ENCODE peak calls at places on chromosomes 11 and 22, in six cellular contexts. V is PC-3, X is dorsolateral prefrontal cortex, U is lower lobe of right lung, T is ovary, B is A673. O is an unnamed sample.

GRCh38 chr22:27919943-27920755 is 1.1 kb upstream of the PITPNB start:
- DNase-seq in V (peak; percentile 9), X (no peak), U (no peak), T (peak; percentile 20), B (peak; percentile 56), O (peak; percentile 33)

GRCh38 chr11:93330446-93330984 is at the start of gene DEUP1:
- DNase-seq in V (peak; percentile 22), X (no peak), U (peak; percentile 66), T (peak; percentile 45), B (peak; percentile 44), O (peak; percentile 47)

GRCh38 chr11:86041975-86042378 is 26.9 kb downstream of the PICALM start:
- DNase-seq in V (peak; percentile 92), X (no peak), U (no peak), T (peak; percentile 59), B (peak; percentile 94), O (peak; percentile 66)

GRCh38 chr11:41010361-41011050 is 448.9 kb downstream of the LRRC4C start:
- DNase-seq in V (no peak), X (no peak), U (no peak), T (no peak), B (no peak), O (no peak)

GRCh38 chr11:33507967-33508366 is 192.7 kb downstream of the C11orf91 start:
- DNase-seq in V (peak; percentile 31), X (no peak), U (no peak), T (no peak), B (peak; percentile 83), O (peak; percentile 38)

GRCh38 chr11:3674189-3674588 is 3.0 kb upstream of the CHRNA10 start:
- DNase-seq in V (peak; percentile 89), X (no peak), U (no peak), T (no peak), B (no peak), O (no peak)

GRCh38 chr22:19510919-19511341 is 13.3 kb downstream of the CLDN5 start:
- DNase-seq in V (no peak), X (no peak), U (no peak), T (no peak), B (no peak), O (no peak)

GRCh38 chr11:64285885-64286800 is 495 bp downstream of the GPR137 start:
- DNase-seq in V (peak; percentile 55), X (no peak), U (no peak), T (no peak), B (no peak), O (peak; percentile 39)

GRCh38 chr11:119721129-119722120 is 7.6 kb downstream of the NECTIN1 start:
- DNase-seq in V (peak; percentile 85), X (no peak), U (no peak), T (no peak), B (peak; percentile 49), O (peak; percentile 49)

GRCh38 chr11:313304-313786 is 495 bp upstream of the IFITM1 start:
- DNase-seq in V (no peak), X (no peak), U (no peak), T (no peak), B (no peak), O (no peak)

GRCh38 chr11:2562181-2562581 is 117.4 kb downstream of the KCNQ1 start:
- DNase-seq in V (no peak), X (peak; percentile 94), U (peak; percentile 44), T (no peak), B (no peak), O (no peak)

GRCh38 chr11:3042496-3043314 is 14.5 kb downstream of the CARS1 start:
- DNase-seq in V (no peak), X (no peak), U (no peak), T (no peak), B (no peak), O (no peak)

GRCh38 chr11:65565624-65566453 is 4.4 kb upstream of the ZNRD2 start:
- DNase-seq in V (peak; percentile 41), X (no peak), U (no peak), T (no peak), B (no peak), O (no peak)

GRCh38 chr22:21672107-21672629 is 6.4 kb downstream of the PPIL2 start:
- DNase-seq in V (no peak), X (no peak), U (no peak), T (no peak), B (no peak), O (no peak)

GRCh38 chr11:128152796-128153696 is 434.3 kb downstream of the ETS1 start:
- DNase-seq in V (peak; percentile 78), X (no peak), U (no peak), T (no peak), B (no peak), O (no peak)

GRCh38 chr11:78371221-78371899 is 46.3 kb downstream of the GAB2 start:
- DNase-seq in V (no peak), X (no peak), U (no peak), T (no peak), B (no peak), O (peak; percentile 33)

GRCh38 chr11:119339581-119340334 is 925 bp downstream of the C1QTNF5 start:
- DNase-seq in V (peak; percentile 47), X (no peak), U (peak; percentile 81), T (peak; percentile 51), B (peak; percentile 58), O (peak; percentile 76)

DNA sequence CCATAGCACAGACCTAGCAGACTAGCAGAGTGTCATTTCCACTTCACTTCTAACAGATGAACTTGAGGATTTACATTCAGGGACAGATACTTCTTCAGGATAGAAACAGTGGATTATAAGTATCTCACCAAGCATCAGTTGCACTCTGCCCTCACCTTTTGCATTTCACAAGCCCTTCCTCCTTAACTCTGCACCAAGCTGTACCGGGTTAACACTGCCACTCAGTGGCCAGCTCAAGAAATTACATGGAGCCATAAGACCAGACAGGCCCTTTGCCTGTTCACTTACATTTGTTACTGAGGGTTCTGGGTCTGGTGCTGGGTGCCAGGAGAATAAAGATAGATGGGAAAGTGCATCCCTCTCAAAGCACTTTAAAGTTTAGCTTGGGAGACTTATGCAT is 309.8 kb downstream of the SHANK2 start:
- DNase-seq in V (no peak), X (no peak), U (no peak), T (no peak), B (peak; percentile 15), O (peak; percentile 40)
- TF ChIP-seq CTCF in V (peak; percentile 77), X (no peak), U (no peak), T (no peak), B (peak; percentile 53), O (peak; percentile 75)

DNA sequence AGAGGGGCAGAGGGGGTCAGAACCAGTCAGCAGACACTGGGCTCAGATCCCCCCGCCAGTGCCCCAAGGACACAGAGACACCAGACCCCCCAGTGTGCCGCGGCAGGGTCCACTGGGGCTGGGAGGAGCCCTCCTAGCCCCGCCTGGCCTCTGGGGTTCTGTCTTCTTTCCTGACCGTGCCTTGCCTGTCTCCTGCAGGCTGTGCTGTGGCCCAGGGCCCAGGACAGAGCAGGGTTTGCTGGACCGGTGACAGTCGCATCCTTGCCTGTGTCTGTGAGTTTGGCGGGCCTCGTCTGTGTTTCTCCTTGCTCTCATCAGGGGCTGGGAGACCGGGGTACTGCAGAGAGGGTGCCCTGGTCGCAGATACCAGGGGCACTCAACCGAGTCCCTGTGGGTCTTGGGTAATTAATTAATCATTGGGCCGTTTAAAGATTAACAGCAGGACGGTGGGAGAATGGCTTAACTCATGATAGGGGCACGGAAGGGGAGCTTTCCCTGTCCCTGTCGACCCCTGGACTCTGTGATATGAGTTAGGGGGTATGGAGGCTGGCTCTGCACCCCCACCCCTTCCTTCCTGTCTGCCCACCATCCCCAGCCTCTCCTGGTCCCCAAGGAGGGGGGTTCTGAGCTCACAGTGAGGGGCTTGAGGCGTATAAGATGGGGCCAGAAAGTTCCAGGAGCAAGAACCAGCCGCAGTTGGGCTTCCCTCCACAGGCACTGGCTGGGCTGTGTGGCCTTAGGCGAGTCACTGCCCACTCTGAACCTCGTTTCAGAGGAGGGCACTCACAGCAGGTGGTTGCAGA is 29.8 kb downstream of the RPL3 start:
- DNase-seq in V (no peak), X (no peak), U (no peak), T (no peak), B (no peak), O (no peak)
- H3K27ac ChIP-seq in V (peak overlapping the region; percentile 81), X (no peak overlapping the region), U (no peak overlapping the region), T (no peak overlapping the region), B (no peak overlapping the region), O (no peak overlapping the region)

GRCh38 chr11:13777341-13777985 is 109.0 kb downstream of the FAR1 start:
- DNase-seq in V (no peak), X (no peak), U (no peak), T (no peak), B (no peak), O (no peak)
- TF ChIP-seq CTCF in V (no peak), X (no peak), U (no peak), T (no peak), B (no peak), O (no peak)

DNA sequence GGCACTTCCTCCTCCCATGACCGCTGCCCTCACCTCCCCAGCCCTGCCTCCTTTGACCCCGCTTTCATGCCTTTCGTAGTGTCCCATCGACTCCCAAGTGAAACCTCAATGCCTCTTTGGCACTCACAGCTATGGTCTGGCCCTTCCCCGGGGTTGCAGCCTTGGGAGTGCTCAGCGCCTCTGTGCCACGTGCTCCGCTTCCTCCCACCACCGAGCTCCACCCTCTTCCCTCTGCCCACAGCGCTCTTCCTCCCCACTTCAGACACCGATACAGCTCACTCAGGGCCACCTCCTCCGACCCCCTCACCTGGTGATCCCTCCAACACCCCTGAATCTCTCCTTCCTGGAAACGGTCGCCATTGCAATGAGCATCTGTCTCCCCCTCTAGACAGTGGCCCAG is 16.6 kb upstream of the SCGB1A1 start:
- DNase-seq in V (no peak), X (no peak), U (peak; percentile 71), T (peak; percentile 83), B (no peak), O (no peak)
- H3K27ac ChIP-seq in V (no peak overlapping the region), X (no peak overlapping the region), U (peak overlapping the region; percentile 67), T (peak overlapping the region; percentile 79), B (no peak overlapping the region), O (no peak overlapping the region)

DNA sequence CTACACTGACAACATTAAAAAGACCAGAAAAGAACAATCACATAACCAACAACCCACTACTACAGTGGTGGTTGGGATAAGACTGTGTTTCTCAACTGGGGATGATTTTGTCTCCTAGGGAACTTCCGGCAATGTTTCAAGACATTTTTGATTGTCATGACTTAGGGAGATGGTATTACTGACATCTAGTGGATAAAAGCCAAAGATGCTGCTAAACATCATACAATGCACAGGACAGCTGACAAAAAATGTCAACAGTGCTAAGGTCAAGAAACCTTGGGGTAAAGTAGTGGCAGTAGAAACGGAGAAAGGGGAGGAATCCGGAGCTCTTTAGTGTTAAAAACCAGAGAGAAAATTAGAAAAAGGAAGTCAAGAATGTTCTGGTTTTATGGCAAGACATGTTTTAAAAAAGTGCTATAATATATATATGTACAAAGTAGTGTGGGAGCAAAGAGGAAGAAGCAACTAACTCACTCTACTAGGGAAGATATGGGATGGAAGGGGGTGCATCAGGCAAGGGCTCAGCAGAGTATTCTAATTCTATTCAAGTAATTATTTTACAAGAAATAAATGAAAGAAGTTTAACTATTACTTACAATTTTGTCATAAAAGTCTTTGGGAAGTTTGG is 37.2 kb downstream of the CKAP5 start:
- DNase-seq in V (peak; percentile 53), X (no peak), U (no peak), T (no peak), B (peak; percentile 87), O (no peak)
- TF ChIP-seq CTCF in V (peak; percentile 57), X (peak; percentile 28), U (peak; percentile 20), T (no peak), B (peak; percentile 82), O (peak; percentile 46)

GRCh38 chr11:69870772-69871171 is 51.6 kb upstream of the FGF3 start:
- DNase-seq in V (no peak), X (no peak), U (no peak), T (no peak), B (no peak), O (no peak)
- H3K27ac ChIP-seq in V (no peak overlapping the region), X (no peak overlapping the region), U (no peak overlapping the region), T (no peak overlapping the region), B (no peak overlapping the region), O (no peak overlapping the region)

O was measured in WERI-Rb-1.